ENCODE peak calls at places on chromosome 18, in seven cellular contexts. V is trophoblast cell, D is mesenchymal stem cell, B is neuronal stem cell, H is IMR-90, O is mesendoderm, Y is H1. Z is an unnamed sample.

GRCh38 chr18:49588171-49588570 is 26.3 kb downstream of the LIPG start:
- DNase-seq in O (no peak), D (no peak), V (no peak), B (no peak), H (no peak), Y (no peak), Z (no peak)

GRCh38 chr18:33746261-33746660 is 168.2 kb downstream of the ASXL3 start:
- DNase-seq in H (no peak), Y (no peak), O (no peak), V (no peak), D (no peak), B (no peak), Z (no peak)

GRCh38 chr18:77067315-77068061 is 65.1 kb downstream of the MBP start:
- DNase-seq in H (peak; percentile 96), V (peak; percentile 35), Y (no peak), B (no peak), O (peak; percentile 60), D (peak; percentile 98), Z (no peak)

GRCh38 chr18:23810396-23810795 is 121.1 kb downstream of the LAMA3 start:
- DNase-seq in H (no peak), Y (no peak), O (no peak), D (no peak), B (no peak), V (no peak), Z (no peak)

GRCh38 chr18:3790702-3791101 is 340.7 kb downstream of the TGIF1 start:
- DNase-seq in H (no peak), Y (no peak), D (peak; percentile 9), O (no peak), B (no peak), V (no peak), Z (no peak)

GRCh38 chr18:48543228-48543627 is 4.4 kb downstream of the CTIF start:
- DNase-seq in Y (peak; percentile 59), O (peak; percentile 97), D (no peak), H (no peak), B (no peak), V (no peak), Z (peak; percentile 81)

GRCh38 chr18:36769611-36770314 is 59.0 kb downstream of the TPGS2 start:
- DNase-seq in D (no peak), B (peak; percentile 3), O (peak; percentile 42), Y (peak; percentile 90), H (no peak), V (peak; percentile 19), Z (peak; percentile 72)

GRCh38 chr18:32920796-32921787 is 148.3 kb upstream of the KLHL14 start:
- DNase-seq in Y (no peak), H (peak; percentile 95), O (peak; percentile 11), D (peak; percentile 93), V (peak; percentile 18), B (no peak), Z (no peak)

GRCh38 chr18:41809652-41810051 is 145.4 kb upstream of the PIK3C3 start:
- DNase-seq in V (no peak), O (peak; percentile 76), H (no peak), B (no peak), D (peak; percentile 2), Y (no peak), Z (no peak)

GRCh38 chr18:21123290-21123926 is 11.8 kb upstream of the ROCK1 start:
- DNase-seq in D (no peak), Y (no peak), H (no peak), V (no peak), O (no peak), B (no peak), Z (no peak)
- H4K8ac ChIP-seq in D (no peak overlapping the region), Y (no peak overlapping the region), H (no peak overlapping the region), V (no peak overlapping the region), O (no peak overlapping the region), B (no peak overlapping the region), Z (no peak overlapping the region)

GRCh38 chr18:69936191-69936558 is 11.5 kb downstream of the CD226 start:
- DNase-seq in Y (no peak), D (no peak), V (no peak), H (no peak), B (no peak), O (no peak), Z (no peak)
- H2AK5ac ChIP-seq in Y (no peak overlapping the region), D (no peak overlapping the region), V (no peak overlapping the region), H (no peak overlapping the region), B (no peak overlapping the region), O (peak overlapping the region; percentile 59), Z (no peak overlapping the region)

DNA sequence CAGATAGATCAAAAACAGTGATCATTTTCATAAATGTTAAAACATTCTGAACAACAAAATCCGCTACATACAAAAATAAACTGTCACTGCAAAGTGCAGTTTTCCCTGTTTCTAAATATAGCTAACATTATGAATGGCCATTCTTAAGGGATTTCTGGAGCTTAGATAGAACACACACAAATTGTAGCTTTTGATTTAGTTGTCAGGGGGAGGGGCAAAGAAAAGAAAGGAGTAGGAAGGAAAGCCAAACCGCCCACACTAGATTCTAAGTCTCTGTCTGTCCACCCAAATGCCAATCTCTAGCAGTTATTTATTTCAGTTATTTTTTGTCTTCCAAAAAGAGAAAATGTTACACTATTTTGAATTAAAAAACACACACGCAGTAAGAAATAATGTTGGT is 182.4 kb downstream of the CDH2 start:
- DNase-seq in Y (no peak), V (no peak), O (no peak), H (no peak), D (peak; percentile 3), B (no peak), Z (no peak)
- H4K8ac ChIP-seq in Y (no peak overlapping the region), V (no peak overlapping the region), O (no peak overlapping the region), H (no peak overlapping the region), D (no peak overlapping the region), B (no peak overlapping the region), Z (no peak overlapping the region)

DNA sequence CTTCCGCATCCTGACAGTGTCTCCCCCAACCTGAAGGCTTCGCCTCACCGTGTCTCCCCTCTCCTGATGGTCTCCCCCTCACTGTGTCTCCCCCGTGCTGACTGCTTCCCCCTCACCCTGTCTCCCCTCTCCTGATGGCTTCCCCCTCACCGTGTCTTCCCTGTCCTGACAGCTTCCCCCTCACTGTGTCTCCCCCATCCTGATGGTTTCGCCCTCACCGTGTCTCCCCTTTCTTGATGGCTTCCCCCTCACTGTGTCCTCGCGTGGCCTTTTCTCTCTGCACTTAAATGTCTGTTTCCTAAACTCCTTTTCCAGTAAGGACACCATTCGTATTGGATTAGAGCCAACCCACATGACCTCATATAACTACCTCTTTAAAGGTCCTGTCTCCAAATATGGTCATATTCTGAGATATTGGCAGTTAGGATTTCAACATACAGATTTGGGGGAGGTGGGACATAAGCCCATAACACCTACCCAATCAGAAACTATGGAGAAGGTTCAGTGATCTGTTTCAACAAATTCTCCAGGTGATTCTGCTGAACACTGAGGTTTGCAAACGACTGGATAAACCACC is 47.9 kb upstream of the RAB27B start:
- DNase-seq in H (no peak), D (no peak), V (no peak), O (no peak), Y (no peak), B (no peak), Z (no peak)
- H2AK5ac ChIP-seq in H (peak overlapping the region; percentile 48), D (peak overlapping the region; percentile 29), V (no peak overlapping the region), O (no peak overlapping the region), Y (no peak overlapping the region), B (no peak overlapping the region), Z (no peak overlapping the region)

DNA sequence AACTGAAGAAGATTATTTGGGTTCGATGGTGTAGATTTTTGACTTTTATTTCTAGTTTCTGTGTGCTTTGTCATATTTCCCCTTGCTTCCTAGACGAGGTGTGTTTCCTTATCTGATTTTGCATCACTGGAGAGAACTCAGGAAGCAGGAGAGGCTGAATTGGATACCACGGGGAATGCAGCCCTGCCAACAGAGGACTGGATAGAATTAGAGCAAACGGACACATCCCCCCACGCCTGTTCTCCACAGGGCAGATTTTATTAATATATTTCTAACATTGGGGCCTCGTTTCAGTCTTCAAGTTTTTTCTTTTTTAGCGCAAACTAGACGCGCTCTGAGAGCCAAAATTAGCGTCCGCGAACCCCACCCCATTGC is 678 bp upstream of the VAPA start:
- DNase-seq in O (no peak), V (no peak), Y (no peak), B (no peak), H (no peak), D (no peak), Z (no peak)
- H4K8ac ChIP-seq in O (no peak overlapping the region), V (no peak overlapping the region), Y (no peak overlapping the region), B (no peak overlapping the region), H (peak overlapping the region; percentile 72), D (no peak overlapping the region), Z (no peak overlapping the region)

GRCh38 chr18:57816208-57816999 is 13.3 kb upstream of the ATP8B1 start:
- DNase-seq in V (no peak), D (no peak), O (no peak), B (no peak), H (no peak), Y (no peak), Z (no peak)

GRCh38 chr18:57819671-57820460 is 16.8 kb upstream of the ATP8B1 start:
- DNase-seq in V (peak; percentile 23), Y (no peak), H (peak; percentile 95), D (peak; percentile 82), B (no peak), O (peak; percentile 79), Z (no peak)

GRCh38 chr18:57813245-57813644 is 10.1 kb upstream of the ATP8B1 start:
- DNase-seq in O (peak; percentile 84), B (no peak), H (peak; percentile 99), V (peak; percentile 56), D (peak; percentile 69), Y (no peak), Z (no peak)

GRCh38 chr18:57814555-57814954 is 11.4 kb upstream of the ATP8B1 start:
- DNase-seq in O (no peak), B (no peak), H (no peak), D (no peak), V (no peak), Y (no peak), Z (no peak)

GRCh38 chr18:57819119-57819518 is 16.0 kb upstream of the ATP8B1 start:
- DNase-seq in B (no peak), O (no peak), Y (no peak), H (no peak), V (no peak), D (no peak), Z (no peak)
- H2AK5ac ChIP-seq in B (no peak overlapping the region), O (no peak overlapping the region), Y (no peak overlapping the region), H (peak overlapping the region; percentile 16), V (no peak overlapping the region), D (no peak overlapping the region), Z (no peak overlapping the region)

GRCh38 chr18:44325903-44326650 is 354.6 kb upstream of the SETBP1 start:
- DNase-seq in V (peak; percentile 34), H (peak; percentile 61), D (peak; percentile 57), B (peak; percentile 57), Y (peak; percentile 83), O (peak; percentile 75), Z (peak; percentile 61)

GRCh38 chr18:44323125-44323524 is 357.6 kb upstream of the SETBP1 start:
- DNase-seq in D (no peak), Y (no peak), B (no peak), O (no peak), H (no peak), V (no peak), Z (no peak)

GRCh38 chr18:44321868-44322590 is 358.7 kb upstream of the SETBP1 start:
- DNase-seq in V (no peak), Y (no peak), H (no peak), D (no peak), B (no peak), O (no peak), Z (no peak)

GRCh38 chr18:44320619-44321460 is 359.8 kb upstream of the SETBP1 start:
- DNase-seq in H (no peak), B (no peak), O (peak; percentile 19), Y (peak; percentile 49), V (peak; percentile 28), D (no peak), Z (peak; percentile 46)

GRCh38 chr18:44324361-44324760 is 356.3 kb upstream of the SETBP1 start:
- DNase-seq in D (no peak), H (no peak), B (no peak), Y (no peak), O (no peak), V (no peak), Z (no peak)
- H4K8ac ChIP-seq in D (no peak overlapping the region), H (no peak overlapping the region), B (no peak overlapping the region), Y (no peak overlapping the region), O (no peak overlapping the region), V (no peak overlapping the region), Z (no peak overlapping the region)